ENCODE peak calls at places on chromosomes 1 and 21, in six cellular contexts. J, A, W, D, H and P are unnamed samples.
A peak's percentile ranks its signal among the peaks of the same experiment; 100 is the strongest.

GRCh38 chr1:56922070-56922469 is 43.7 kb downstream of the C8B start:
- DNase-seq in J (peak; percentile 2), A (no peak), W (no peak), D (no peak), H (no peak), P (no peak)

GRCh38 chr21:43868461-43868860 is 3.4 kb downstream of the AGPAT3 start:
- DNase-seq in J (no peak), A (no peak), W (no peak), D (no peak), H (no peak), P (no peak)

GRCh38 chr1:164602480-164603093 is 43.6 kb downstream of the PBX1 start:
- DNase-seq in J (no peak), A (peak; percentile 71), W (no peak), D (peak; percentile 58), H (no peak), P (peak; percentile 68)

GRCh38 chr1:20223659-20224058 is 37.3 kb upstream of the PLA2G2C start:
- DNase-seq in J (no peak), A (no peak), W (no peak), D (no peak), H (no peak), P (no peak)

GRCh38 chr1:226473325-226473724 is 65.4 kb upstream of the PARP1 start:
- DNase-seq in J (no peak), A (no peak), W (no peak), D (no peak), H (no peak), P (no peak)

GRCh38 chr1:10171995-10172669 is 38.2 kb upstream of the KIF1B start:
- DNase-seq in J (no peak), A (no peak), W (no peak), D (no peak), H (no peak), P (no peak)

GRCh38 chr21:46345861-46346260 is 21.9 kb downstream of the PCNT start:
- DNase-seq in J (no peak), A (no peak), W (no peak), D (peak; percentile 27), H (no peak), P (no peak)

GRCh38 chr1:31944205-31945089 is 6.3 kb upstream of the PTP4A2 start:
- DNase-seq in J (peak; percentile 97), A (peak; percentile 41), W (peak; percentile 89), D (peak; percentile 94), H (peak; percentile 90), P (peak; percentile 95)

GRCh38 chr21:41973861-41974751 is 20.3 kb upstream of the C2CD2 start:
- DNase-seq in J (peak; percentile 77), A (no peak), W (peak; percentile 20), D (peak; percentile 75), H (peak; percentile 76), P (no peak)

GRCh38 chr1:107430540-107431228 is 289.8 kb downstream of the NTNG1 start:
- DNase-seq in J (peak; percentile 82), A (peak; percentile 31), W (peak; percentile 30), D (no peak), H (peak; percentile 70), P (no peak)

GRCh38 chr1:32965251-32965643 is 638 bp upstream of the RNF19B start:
- DNase-seq in J (no peak), A (no peak), W (no peak), D (no peak), H (no peak), P (no peak)
- H3K4me3 ChIP-seq in J (peak overlapping the region; percentile 57), A (no peak overlapping the region), W (no peak overlapping the region), D (peak overlapping the region; percentile 89), H (peak overlapping the region; percentile 75), P (no peak overlapping the region)

GRCh38 chr1:111593403-111594127 is 26.0 kb upstream of the RAP1A start:
- DNase-seq in J (no peak), A (no peak), W (peak; percentile 29), D (no peak), H (no peak), P (no peak)
- H3K4me3 ChIP-seq in J (peak overlapping the region; percentile 22), A (no peak overlapping the region), W (no peak overlapping the region), D (peak overlapping the region; percentile 13), H (peak overlapping the region; percentile 25), P (no peak overlapping the region)

GRCh38 chr1:94332952-94333351 is 85.2 kb upstream of the ABCD3 start:
- DNase-seq in J (peak; percentile 65), A (no peak), W (peak; percentile 75), D (no peak), H (no peak), P (no peak)
- H3K4me3 ChIP-seq in J (no peak overlapping the region), A (no peak overlapping the region), W (no peak overlapping the region), D (no peak overlapping the region), H (no peak overlapping the region), P (no peak overlapping the region)

GRCh38 chr1:193185206-193185605 is 1.2 kb downstream of the B3GALT2 start:
- DNase-seq in J (no peak), A (no peak), W (no peak), D (no peak), H (no peak), P (no peak)
- H3K4me3 ChIP-seq in J (no peak overlapping the region), A (no peak overlapping the region), W (no peak overlapping the region), D (peak overlapping the region; percentile 51), H (no peak overlapping the region), P (no peak overlapping the region)

GRCh38 chr1:228376651-228377631 is 29.7 kb downstream of the TRIM11 start:
- DNase-seq in J (no peak), A (no peak), W (no peak), D (peak; percentile 26), H (no peak), P (peak; percentile 43)

GRCh38 chr1:228376262-228376628 is 30.4 kb downstream of the TRIM11 start:
- DNase-seq in J (no peak), A (no peak), W (peak; percentile 36), D (peak; percentile 19), H (no peak), P (no peak)

GRCh38 chr1:228378453-228379164 is 28.0 kb downstream of the TRIM11 start:
- DNase-seq in J (no peak), A (peak; percentile 71), W (peak; percentile 69), D (peak; percentile 60), H (peak; percentile 19), P (peak; percentile 52)

GRCh38 chr1:228379165-228379460 is 27.5 kb downstream of the TRIM11 start:
- DNase-seq in J (no peak), A (no peak), W (peak; percentile 23), D (peak; percentile 25), H (no peak), P (peak; percentile 62)

DNA sequence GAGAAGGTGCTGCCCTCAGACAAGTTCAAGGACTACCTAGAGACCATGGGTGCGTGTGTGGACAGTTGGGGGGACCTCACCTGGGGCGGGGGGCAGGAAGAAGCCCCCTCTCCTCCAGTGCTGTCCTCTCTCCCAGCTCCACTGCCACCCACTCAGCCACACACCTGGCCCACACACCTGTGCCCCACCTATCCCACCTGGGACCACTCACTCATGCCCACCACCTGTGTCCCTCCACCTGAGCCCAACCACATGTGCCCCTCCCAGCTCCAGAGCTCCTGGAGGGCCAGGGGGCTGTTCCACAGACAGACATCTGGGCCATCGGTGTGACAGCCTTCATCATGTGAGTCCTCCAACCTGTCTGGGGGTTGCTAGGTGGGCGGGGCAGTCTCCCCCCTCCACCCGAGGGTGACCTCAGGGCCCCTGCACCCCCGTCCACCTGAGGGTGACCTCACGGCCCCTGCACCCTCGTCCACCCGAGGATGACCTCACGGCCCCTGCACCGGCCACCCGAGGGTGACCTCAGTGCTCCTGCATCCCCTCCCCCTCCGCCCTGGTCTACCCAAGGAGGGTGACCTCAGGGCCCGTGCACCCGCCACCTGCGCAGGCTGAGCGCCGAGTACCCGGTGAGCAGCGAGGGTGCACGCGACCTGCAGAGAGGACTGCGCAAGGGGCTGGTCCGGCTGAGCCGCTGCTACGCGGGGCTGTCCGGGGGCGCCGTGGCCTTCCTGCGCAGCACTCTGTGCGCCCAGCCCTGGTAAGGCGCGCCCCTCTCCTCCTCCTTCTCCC is 28.8 kb downstream of the TRIM11 start:
- DNase-seq in J (no peak), A (peak; percentile 38), W (no peak), D (peak; percentile 34), H (no peak), P (peak; percentile 23)
- H3K4me3 ChIP-seq in J (no peak overlapping the region), A (no peak overlapping the region), W (peak overlapping the region; percentile 28), D (peak overlapping the region; percentile 52), H (no peak overlapping the region), P (no peak overlapping the region)

GRCh38 chr1:207956976-207957375 is 46.1 kb upstream of the CD34 start:
- DNase-seq in J (no peak), A (no peak), W (no peak), D (no peak), H (no peak), P (no peak)

GRCh38 chr1:207962716-207963428 is 51.9 kb upstream of the CD34 start:
- DNase-seq in J (peak; percentile 19), A (peak; percentile 35), W (peak; percentile 48), D (peak; percentile 61), H (no peak), P (peak; percentile 80)

GRCh38 chr1:207959141-207959825 is 48.4 kb upstream of the CD34 start:
- DNase-seq in J (no peak), A (peak; percentile 57), W (peak; percentile 63), D (peak; percentile 91), H (no peak), P (peak; percentile 68)

GRCh38 chr1:207958376-207959139 is 47.6 kb upstream of the CD34 start:
- DNase-seq in J (no peak), A (no peak), W (no peak), D (no peak), H (no peak), P (no peak)

GRCh38 chr1:207959995-207960745 is 49.2 kb upstream of the CD34 start:
- DNase-seq in J (no peak), A (no peak), W (no peak), D (no peak), H (no peak), P (no peak)
- H3K4me3 ChIP-seq in J (no peak overlapping the region), A (no peak overlapping the region), W (no peak overlapping the region), D (peak overlapping the region; percentile 57), H (no peak overlapping the region), P (no peak overlapping the region)